ENCODE peak calls at places on chromosomes 7 and 10, in five cellular contexts. One of them, this sample, is unnamed.
A peak's percentile ranks its signal among the peaks of the same experiment; 100 is the strongest.

GRCh38 chr7:74467876-74468275 is 14.2 kb downstream of the GTF2IRD1 start:
- DNase-seq in CD4-positive, alpha-beta memory T cell: no peak
- DNase-seq in heart left ventricle: no peak
- DNase-seq in aorta: no peak
- DNase-seq in HCT116: no peak
- DNase-seq in this sample: no peak

GRCh38 chr7:95404316-95404715 is 8.1 kb upstream of the PON3 start:
- DNase-seq in CD4-positive, alpha-beta memory T cell: no peak
- DNase-seq in HCT116: no peak
- DNase-seq in aorta: no peak
- DNase-seq in heart left ventricle: peak; percentile 31
- DNase-seq in this sample: no peak

GRCh38 chr10:126646101-126646500 is 24.4 kb downstream of the C10orf90 start:
- DNase-seq in aorta: no peak
- DNase-seq in CD4-positive, alpha-beta memory T cell: no peak
- DNase-seq in HCT116: no peak
- DNase-seq in heart left ventricle: no peak
- DNase-seq in this sample: no peak

GRCh38 chr7:30040938-30041337 is 12.7 kb downstream of the PLEKHA8 start:
- DNase-seq in HCT116: no peak
- DNase-seq in CD4-positive, alpha-beta memory T cell: no peak
- DNase-seq in heart left ventricle: no peak
- DNase-seq in aorta: no peak
- DNase-seq in this sample: no peak

GRCh38 chr10:46554166-46554781 is 2.2 kb downstream of the GPRIN2 start:
- DNase-seq in HCT116: no peak
- DNase-seq in heart left ventricle: no peak
- DNase-seq in aorta: no peak
- DNase-seq in CD4-positive, alpha-beta memory T cell: peak; percentile 11
- DNase-seq in this sample: no peak

GRCh38 chr7:19916011-19916410 is 142.6 kb upstream of the TMEM196 start:
- DNase-seq in aorta: no peak
- DNase-seq in CD4-positive, alpha-beta memory T cell: no peak
- DNase-seq in HCT116: peak; percentile 29
- DNase-seq in heart left ventricle: no peak
- DNase-seq in this sample: no peak

GRCh38 chr10:131079314-131079713 is 232.2 kb downstream of the TCERG1L start:
- DNase-seq in aorta: no peak
- DNase-seq in heart left ventricle: no peak
- DNase-seq in HCT116: no peak
- DNase-seq in CD4-positive, alpha-beta memory T cell: no peak
- DNase-seq in this sample: no peak

GRCh38 chr7:148914208-148914777 is 30.2 kb upstream of the EZH2 start:
- DNase-seq in heart left ventricle: no peak
- DNase-seq in HCT116: peak; percentile 71
- DNase-seq in aorta: no peak
- DNase-seq in CD4-positive, alpha-beta memory T cell: peak; percentile 58
- DNase-seq in this sample: no peak

GRCh38 chr7:78090616-78091015 is 292.0 kb downstream of the PHTF2 start:
- DNase-seq in aorta: no peak
- DNase-seq in HCT116: no peak
- DNase-seq in CD4-positive, alpha-beta memory T cell: no peak
- DNase-seq in heart left ventricle: no peak
- DNase-seq in this sample: peak; percentile 44

GRCh38 chr7:101817930-101818698 is 688 bp downstream of the CUX1 start:
- DNase-seq in HCT116: no peak
- DNase-seq in heart left ventricle: no peak
- DNase-seq in CD4-positive, alpha-beta memory T cell: no peak
- DNase-seq in aorta: no peak
- DNase-seq in this sample: no peak

GRCh38 chr7:1355568-1356340 is 103.5 kb downstream of the MICALL2 start:
- DNase-seq in CD4-positive, alpha-beta memory T cell: peak; percentile 22
- DNase-seq in HCT116: no peak
- DNase-seq in aorta: peak; percentile 59
- DNase-seq in heart left ventricle: peak; percentile 15
- DNase-seq in this sample: no peak

GRCh38 chr10:84829121-84829520 is 500.7 kb downstream of the CCSER2 start:
- DNase-seq in heart left ventricle: no peak
- DNase-seq in aorta: no peak
- DNase-seq in HCT116: no peak
- DNase-seq in CD4-positive, alpha-beta memory T cell: no peak
- DNase-seq in this sample: no peak

GRCh38 chr7:1807821-1808600 is 137.9 kb downstream of the ELFN1 start:
- DNase-seq in CD4-positive, alpha-beta memory T cell: no peak
- DNase-seq in heart left ventricle: no peak
- DNase-seq in aorta: peak; percentile 65
- DNase-seq in HCT116: no peak
- DNase-seq in this sample: peak; percentile 12

GRCh38 chr7:117011419-117012260 is 58.3 kb downstream of the ST7 start:
- DNase-seq in HCT116: no peak
- DNase-seq in CD4-positive, alpha-beta memory T cell: no peak
- DNase-seq in heart left ventricle: no peak
- DNase-seq in aorta: no peak
- DNase-seq in this sample: no peak

GRCh38 chr7:117014673-117015133 is 61.4 kb downstream of the ST7 start:
- DNase-seq in CD4-positive, alpha-beta memory T cell: no peak
- DNase-seq in aorta: no peak
- DNase-seq in HCT116: no peak
- DNase-seq in heart left ventricle: peak; percentile 64
- DNase-seq in this sample: peak; percentile 60

GRCh38 chr7:117012284-117013174 is 59.2 kb downstream of the ST7 start:
- DNase-seq in HCT116: peak; percentile 16
- DNase-seq in heart left ventricle: no peak
- DNase-seq in aorta: no peak
- DNase-seq in CD4-positive, alpha-beta memory T cell: no peak
- DNase-seq in this sample: no peak

GRCh38 chr7:117015258-117016184 is 62.2 kb downstream of the ST7 start:
- DNase-seq in HCT116: no peak
- DNase-seq in heart left ventricle: no peak
- DNase-seq in CD4-positive, alpha-beta memory T cell: no peak
- DNase-seq in aorta: no peak
- DNase-seq in this sample: no peak

GRCh38 chr7:117014099-117014656 is 60.9 kb downstream of the ST7 start:
- DNase-seq in heart left ventricle: no peak
- DNase-seq in CD4-positive, alpha-beta memory T cell: no peak
- DNase-seq in aorta: no peak
- DNase-seq in HCT116: no peak
- DNase-seq in this sample: no peak
- H3K27ac ChIP-seq in heart left ventricle: peak overlapping the region; percentile 38
- H3K27ac ChIP-seq in CD4-positive, alpha-beta memory T cell: no peak overlapping the region
- H3K27ac ChIP-seq in aorta: no peak overlapping the region
- H3K27ac ChIP-seq in HCT116: no peak overlapping the region
- H3K27ac ChIP-seq in this sample: no peak overlapping the region

GRCh38 chr7:134931487-134931886 is 54.8 kb upstream of the AGBL3 start:
- DNase-seq in CD4-positive, alpha-beta memory T cell: no peak
- DNase-seq in HCT116: no peak
- DNase-seq in heart left ventricle: peak; percentile 66
- DNase-seq in aorta: no peak
- DNase-seq in this sample: no peak

GRCh38 chr7:134932707-134933370 is 53.5 kb upstream of the AGBL3 start:
- DNase-seq in HCT116: no peak
- DNase-seq in CD4-positive, alpha-beta memory T cell: no peak
- DNase-seq in heart left ventricle: peak; percentile 59
- DNase-seq in aorta: peak; percentile 93
- DNase-seq in this sample: no peak

GRCh38 chr7:134935701-134936100 is 50.6 kb upstream of the AGBL3 start:
- DNase-seq in heart left ventricle: no peak
- DNase-seq in CD4-positive, alpha-beta memory T cell: no peak
- DNase-seq in aorta: no peak
- DNase-seq in HCT116: no peak
- DNase-seq in this sample: no peak

GRCh38 chr7:134936893-134937520 is 49.3 kb upstream of the AGBL3 start:
- DNase-seq in HCT116: no peak
- DNase-seq in heart left ventricle: no peak
- DNase-seq in aorta: no peak
- DNase-seq in CD4-positive, alpha-beta memory T cell: no peak
- DNase-seq in this sample: no peak

GRCh38 chr7:134933460-134934068 is 52.7 kb upstream of the AGBL3 start:
- DNase-seq in heart left ventricle: no peak
- DNase-seq in CD4-positive, alpha-beta memory T cell: no peak
- DNase-seq in aorta: no peak
- DNase-seq in HCT116: no peak
- DNase-seq in this sample: no peak
- H3K4me3 ChIP-seq in heart left ventricle: peak overlapping the region; percentile 32
- H3K4me3 ChIP-seq in CD4-positive, alpha-beta memory T cell: no peak overlapping the region
- H3K4me3 ChIP-seq in aorta: peak overlapping the region; percentile 34
- H3K4me3 ChIP-seq in HCT116: no peak overlapping the region
- H3K4me3 ChIP-seq in this sample: peak overlapping the region; percentile 2

GRCh38 chr7:150384406-150385239 is 5.5 kb downstream of the ZNF775 start:
- DNase-seq in HCT116: no peak
- DNase-seq in heart left ventricle: no peak
- DNase-seq in CD4-positive, alpha-beta memory T cell: no peak
- DNase-seq in aorta: no peak
- DNase-seq in this sample: no peak
- H3K27ac ChIP-seq in HCT116: no peak overlapping the region
- H3K27ac ChIP-seq in heart left ventricle: no peak overlapping the region
- H3K27ac ChIP-seq in CD4-positive, alpha-beta memory T cell: no peak overlapping the region
- H3K27ac ChIP-seq in aorta: no peak overlapping the region
- H3K27ac ChIP-seq in this sample: peak overlapping the region; percentile 99

GRCh38 chr7:136066304-136067143 is 89.4 kb upstream of the MTPN start:
- DNase-seq in heart left ventricle: no peak
- DNase-seq in HCT116: no peak
- DNase-seq in aorta: no peak
- DNase-seq in CD4-positive, alpha-beta memory T cell: peak; percentile 27
- DNase-seq in this sample: no peak
- H3K4me3 ChIP-seq in heart left ventricle: no peak overlapping the region
- H3K4me3 ChIP-seq in HCT116: no peak overlapping the region
- H3K4me3 ChIP-seq in aorta: no peak overlapping the region
- H3K4me3 ChIP-seq in CD4-positive, alpha-beta memory T cell: no peak overlapping the region
- H3K4me3 ChIP-seq in this sample: no peak overlapping the region

DNA sequence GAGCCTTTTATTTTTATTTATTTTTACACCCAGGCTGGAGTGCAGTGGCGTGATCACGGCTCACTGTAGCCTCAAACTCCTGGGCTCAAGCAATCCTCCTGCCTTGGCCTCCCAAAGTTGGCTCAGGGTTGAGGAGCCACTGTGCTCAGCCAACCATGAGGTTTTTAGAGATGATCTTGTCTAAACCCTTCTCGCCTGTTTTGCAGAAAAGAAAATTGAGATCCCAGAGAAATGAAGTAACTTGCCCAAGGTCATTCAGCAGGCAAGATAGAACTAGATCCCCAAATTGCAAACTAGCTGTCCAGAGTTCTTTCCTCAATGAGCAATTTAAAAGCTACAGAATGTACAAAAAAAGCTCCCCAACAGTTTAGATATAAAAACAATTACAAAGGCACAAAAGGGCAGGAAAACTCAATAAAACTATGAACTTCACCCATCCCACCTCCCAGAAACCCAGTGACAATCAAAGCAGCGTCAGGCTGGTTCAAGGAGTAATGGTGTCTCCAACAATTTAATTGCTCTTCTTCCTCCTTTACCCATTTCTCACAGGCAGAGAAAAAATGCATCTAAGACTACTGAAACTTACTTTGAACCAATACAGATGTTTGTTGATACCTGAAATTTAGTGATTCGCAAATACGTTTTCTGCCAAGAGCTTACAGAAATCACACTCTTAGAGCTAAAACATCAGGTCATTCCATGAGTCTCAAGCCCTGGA is 762 bp downstream of the MYOF start:
- DNase-seq in HCT116: no peak
- DNase-seq in aorta: no peak
- DNase-seq in CD4-positive, alpha-beta memory T cell: no peak
- DNase-seq in heart left ventricle: no peak
- DNase-seq in this sample: no peak
- H3K27ac ChIP-seq in HCT116: peak overlapping the region; percentile 98
- H3K27ac ChIP-seq in aorta: peak overlapping the region; percentile 98
- H3K27ac ChIP-seq in CD4-positive, alpha-beta memory T cell: no peak overlapping the region
- H3K27ac ChIP-seq in heart left ventricle: peak overlapping the region; percentile 77
- H3K27ac ChIP-seq in this sample: peak overlapping the region; percentile 68

DNA sequence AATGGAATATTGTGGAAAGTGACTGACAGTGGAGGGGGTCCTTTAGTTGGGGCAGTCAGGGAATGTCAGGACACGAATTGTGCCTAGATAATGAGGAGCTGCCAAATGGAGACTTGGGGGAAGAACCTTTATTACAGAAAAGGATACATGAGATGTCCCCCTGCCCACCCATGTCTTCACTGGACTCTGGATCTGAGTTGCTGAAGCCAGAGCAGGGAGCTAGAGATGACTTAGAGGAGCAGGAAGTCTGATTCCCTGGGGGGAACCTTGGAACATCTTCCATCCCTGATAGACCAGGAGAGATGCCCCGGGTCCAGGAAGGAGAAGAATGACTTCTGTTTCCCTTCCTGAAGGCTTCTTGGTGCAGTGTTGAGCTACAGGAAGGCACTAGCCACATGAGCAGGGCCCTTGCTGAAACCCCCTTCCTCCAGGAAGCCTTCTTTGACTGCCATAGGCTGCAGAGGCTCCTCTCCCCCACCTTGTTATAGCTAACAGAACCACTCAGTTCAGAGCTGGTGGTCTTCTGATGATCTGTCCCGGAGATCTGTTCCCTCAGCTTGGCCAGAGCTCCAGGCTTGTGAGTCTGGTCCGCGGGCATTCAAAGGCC is 747 bp upstream of the NEURL1 start:
- DNase-seq in HCT116: no peak
- DNase-seq in aorta: no peak
- DNase-seq in heart left ventricle: no peak
- DNase-seq in CD4-positive, alpha-beta memory T cell: no peak
- DNase-seq in this sample: no peak
- H3K4me3 ChIP-seq in HCT116: no peak overlapping the region
- H3K4me3 ChIP-seq in aorta: no peak overlapping the region
- H3K4me3 ChIP-seq in heart left ventricle: peak overlapping the region; percentile 70
- H3K4me3 ChIP-seq in CD4-positive, alpha-beta memory T cell: peak overlapping the region; percentile 30
- H3K4me3 ChIP-seq in this sample: peak overlapping the region; percentile 67

DNA sequence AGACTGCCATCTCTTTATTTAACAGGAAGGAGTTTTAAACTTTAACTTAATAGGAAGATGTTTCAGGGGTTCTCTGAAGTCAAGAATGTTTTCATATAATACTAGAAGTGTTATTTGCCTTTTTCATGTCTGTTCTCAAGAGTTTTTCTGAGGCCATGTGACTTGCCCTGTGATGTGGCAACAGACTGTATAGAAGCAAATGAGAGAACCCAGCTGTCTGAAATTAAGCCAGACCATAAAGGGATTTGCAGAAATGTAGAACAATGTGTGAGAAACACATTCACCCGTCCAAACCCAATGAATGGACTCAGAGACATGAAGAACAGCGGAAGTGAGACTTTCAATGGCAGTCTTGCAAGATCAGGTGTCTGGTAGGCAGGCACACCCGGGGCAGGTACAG is 23.8 kb downstream of the MAPK8 start:
- DNase-seq in HCT116: no peak
- DNase-seq in aorta: no peak
- DNase-seq in heart left ventricle: no peak
- DNase-seq in CD4-positive, alpha-beta memory T cell: no peak
- DNase-seq in this sample: no peak
- H3K27ac ChIP-seq in HCT116: no peak overlapping the region
- H3K27ac ChIP-seq in aorta: no peak overlapping the region
- H3K27ac ChIP-seq in heart left ventricle: no peak overlapping the region
- H3K27ac ChIP-seq in CD4-positive, alpha-beta memory T cell: no peak overlapping the region
- H3K27ac ChIP-seq in this sample: no peak overlapping the region

GRCh38 chr10:31384589-31384949 is 65.6 kb downstream of the ZEB1 start:
- DNase-seq in HCT116: no peak
- DNase-seq in CD4-positive, alpha-beta memory T cell: no peak
- DNase-seq in heart left ventricle: no peak
- DNase-seq in aorta: no peak
- DNase-seq in this sample: no peak
- H3K4me3 ChIP-seq in HCT116: no peak overlapping the region
- H3K4me3 ChIP-seq in CD4-positive, alpha-beta memory T cell: no peak overlapping the region
- H3K4me3 ChIP-seq in heart left ventricle: no peak overlapping the region
- H3K4me3 ChIP-seq in aorta: no peak overlapping the region
- H3K4me3 ChIP-seq in this sample: no peak overlapping the region

GRCh38 chr7:123746055-123746454 is 2.7 kb downstream of the WASL start:
- DNase-seq in CD4-positive, alpha-beta memory T cell: no peak
- DNase-seq in heart left ventricle: no peak
- DNase-seq in aorta: no peak
- DNase-seq in HCT116: no peak
- DNase-seq in this sample: no peak
- H3K27ac ChIP-seq in CD4-positive, alpha-beta memory T cell: no peak overlapping the region
- H3K27ac ChIP-seq in heart left ventricle: no peak overlapping the region
- H3K27ac ChIP-seq in aorta: no peak overlapping the region
- H3K27ac ChIP-seq in HCT116: no peak overlapping the region
- H3K27ac ChIP-seq in this sample: no peak overlapping the region

This sample was measured in dorsolateral prefrontal cortex.